ENCODE peak calls at places on chromosomes 5 and 9, in eight cellular contexts. One of them, this sample, is unnamed.

GRCh38 chr9:98908897-98909634 is 34.6 kb upstream of the COL15A1 start:
- DNase-seq in Panc1: no peak
- DNase-seq in Calu3: no peak
- DNase-seq in NCI-H345: no peak
- DNase-seq in activated CD4-positive, alpha-beta memory T cell treated with anti-CD3 and anti-CD28 coated beads, Interleukin-2, amount 10 ng/mL, durations not matched to agents 7 days and 5 days: no peak
- DNase-seq in OCI-LY7: no peak
- DNase-seq in omental fat pad: no peak
- DNase-seq in B cell: no peak
- DNase-seq in this sample: no peak

GRCh38 chr5:133260715-133261114 is 208.9 kb downstream of the HSPA4 start:
- DNase-seq in OCI-LY7: no peak
- DNase-seq in NCI-H345: no peak
- DNase-seq in Panc1: no peak
- DNase-seq in activated CD4-positive, alpha-beta memory T cell treated with anti-CD3 and anti-CD28 coated beads, Interleukin-2, amount 10 ng/mL, durations not matched to agents 7 days and 5 days: no peak
- DNase-seq in B cell: no peak
- DNase-seq in Calu3: no peak
- DNase-seq in omental fat pad: no peak
- DNase-seq in this sample: no peak

GRCh38 chr5:30808996-30809395 is 384.5 kb upstream of the CDH6 start:
- DNase-seq in OCI-LY7: no peak
- DNase-seq in Panc1: no peak
- DNase-seq in NCI-H345: no peak
- DNase-seq in Calu3: no peak
- DNase-seq in B cell: no peak
- DNase-seq in omental fat pad: no peak
- DNase-seq in activated CD4-positive, alpha-beta memory T cell treated with anti-CD3 and anti-CD28 coated beads, Interleukin-2, amount 10 ng/mL, durations not matched to agents 7 days and 5 days: no peak
- DNase-seq in this sample: no peak

GRCh38 chr9:77514886-77515711 is 133.0 kb downstream of the GNA14 start:
- DNase-seq in Calu3: no peak
- DNase-seq in B cell: no peak
- DNase-seq in omental fat pad: no peak
- DNase-seq in OCI-LY7: no peak
- DNase-seq in activated CD4-positive, alpha-beta memory T cell treated with anti-CD3 and anti-CD28 coated beads, Interleukin-2, amount 10 ng/mL, durations not matched to agents 7 days and 5 days: no peak
- DNase-seq in NCI-H345: no peak
- DNase-seq in Panc1: no peak
- DNase-seq in this sample: peak; percentile 61

GRCh38 chr5:83085106-83085505 is 7.8 kb downstream of the XRCC4 start:
- DNase-seq in omental fat pad: no peak
- DNase-seq in B cell: no peak
- DNase-seq in Calu3: no peak
- DNase-seq in Panc1: no peak
- DNase-seq in OCI-LY7: no peak
- DNase-seq in activated CD4-positive, alpha-beta memory T cell treated with anti-CD3 and anti-CD28 coated beads, Interleukin-2, amount 10 ng/mL, durations not matched to agents 7 days and 5 days: no peak
- DNase-seq in NCI-H345: no peak
- DNase-seq in this sample: no peak

GRCh38 chr9:127680226-127680625 is 26.6 kb upstream of the CFAP157 start:
- DNase-seq in activated CD4-positive, alpha-beta memory T cell treated with anti-CD3 and anti-CD28 coated beads, Interleukin-2, amount 10 ng/mL, durations not matched to agents 7 days and 5 days: no peak
- DNase-seq in Panc1: no peak
- DNase-seq in B cell: no peak
- DNase-seq in OCI-LY7: no peak
- DNase-seq in NCI-H345: no peak
- DNase-seq in omental fat pad: no peak
- DNase-seq in Calu3: no peak
- DNase-seq in this sample: no peak

GRCh38 chr9:31573561-31573960 is 810.9 kb upstream of the ACO1 start:
- DNase-seq in B cell: no peak
- DNase-seq in Calu3: no peak
- DNase-seq in omental fat pad: no peak
- DNase-seq in NCI-H345: no peak
- DNase-seq in OCI-LY7: no peak
- DNase-seq in activated CD4-positive, alpha-beta memory T cell treated with anti-CD3 and anti-CD28 coated beads, Interleukin-2, amount 10 ng/mL, durations not matched to agents 7 days and 5 days: no peak
- DNase-seq in Panc1: no peak
- DNase-seq in this sample: no peak

GRCh38 chr9:38380230-38380871 is 12.2 kb upstream of the ALDH1B1 start:
- DNase-seq in NCI-H345: no peak
- DNase-seq in Calu3: no peak
- DNase-seq in activated CD4-positive, alpha-beta memory T cell treated with anti-CD3 and anti-CD28 coated beads, Interleukin-2, amount 10 ng/mL, durations not matched to agents 7 days and 5 days: no peak
- DNase-seq in omental fat pad: no peak
- DNase-seq in OCI-LY7: no peak
- DNase-seq in Panc1: no peak
- DNase-seq in B cell: no peak
- DNase-seq in this sample: no peak

GRCh38 chr5:119269061-119269579 is 86.7 kb upstream of the TNFAIP8 start:
- DNase-seq in NCI-H345: peak; percentile 33
- DNase-seq in OCI-LY7: peak; percentile 84
- DNase-seq in B cell: peak; percentile 59
- DNase-seq in Calu3: peak; percentile 51
- DNase-seq in activated CD4-positive, alpha-beta memory T cell treated with anti-CD3 and anti-CD28 coated beads, Interleukin-2, amount 10 ng/mL, durations not matched to agents 7 days and 5 days: peak; percentile 50
- DNase-seq in Panc1: peak; percentile 10
- DNase-seq in omental fat pad: no peak
- DNase-seq in this sample: no peak

GRCh38 chr5:112415552-112415951 is 3.5 kb downstream of the EPB41L4A start:
- DNase-seq in OCI-LY7: no peak
- DNase-seq in activated CD4-positive, alpha-beta memory T cell treated with anti-CD3 and anti-CD28 coated beads, Interleukin-2, amount 10 ng/mL, durations not matched to agents 7 days and 5 days: no peak
- DNase-seq in B cell: no peak
- DNase-seq in omental fat pad: no peak
- DNase-seq in Panc1: no peak
- DNase-seq in NCI-H345: no peak
- DNase-seq in Calu3: no peak
- DNase-seq in this sample: no peak

GRCh38 chr5:72661405-72661804 is 154.2 kb upstream of the ZNF366 start:
- DNase-seq in NCI-H345: no peak
- DNase-seq in B cell: no peak
- DNase-seq in omental fat pad: no peak
- DNase-seq in OCI-LY7: no peak
- DNase-seq in Panc1: no peak
- DNase-seq in Calu3: peak; percentile 6
- DNase-seq in activated CD4-positive, alpha-beta memory T cell treated with anti-CD3 and anti-CD28 coated beads, Interleukin-2, amount 10 ng/mL, durations not matched to agents 7 days and 5 days: no peak
- DNase-seq in this sample: peak; percentile 60

GRCh38 chr5:57550132-57550531 is 67.5 kb upstream of the ACTBL2 start:
- DNase-seq in NCI-H345: peak; percentile 61
- DNase-seq in omental fat pad: no peak
- DNase-seq in B cell: no peak
- DNase-seq in Panc1: no peak
- DNase-seq in OCI-LY7: no peak
- DNase-seq in Calu3: no peak
- DNase-seq in activated CD4-positive, alpha-beta memory T cell treated with anti-CD3 and anti-CD28 coated beads, Interleukin-2, amount 10 ng/mL, durations not matched to agents 7 days and 5 days: no peak
- DNase-seq in this sample: no peak

GRCh38 chr5:168916852-168917251 is 337.7 kb upstream of the PANK3 start:
- DNase-seq in activated CD4-positive, alpha-beta memory T cell treated with anti-CD3 and anti-CD28 coated beads, Interleukin-2, amount 10 ng/mL, durations not matched to agents 7 days and 5 days: no peak
- DNase-seq in Calu3: no peak
- DNase-seq in B cell: no peak
- DNase-seq in OCI-LY7: no peak
- DNase-seq in NCI-H345: no peak
- DNase-seq in Panc1: no peak
- DNase-seq in omental fat pad: no peak
- DNase-seq in this sample: no peak

GRCh38 chr5:1400211-1400855 is 44.9 kb downstream of the SLC6A3 start:
- DNase-seq in B cell: no peak
- DNase-seq in Calu3: no peak
- DNase-seq in NCI-H345: peak; percentile 70
- DNase-seq in activated CD4-positive, alpha-beta memory T cell treated with anti-CD3 and anti-CD28 coated beads, Interleukin-2, amount 10 ng/mL, durations not matched to agents 7 days and 5 days: no peak
- DNase-seq in OCI-LY7: no peak
- DNase-seq in Panc1: no peak
- DNase-seq in omental fat pad: no peak
- DNase-seq in this sample: no peak

GRCh38 chr9:130183133-130183762 is 11.0 kb downstream of the NCS1 start:
- DNase-seq in omental fat pad: no peak
- DNase-seq in Panc1: no peak
- DNase-seq in OCI-LY7: no peak
- DNase-seq in activated CD4-positive, alpha-beta memory T cell treated with anti-CD3 and anti-CD28 coated beads, Interleukin-2, amount 10 ng/mL, durations not matched to agents 7 days and 5 days: no peak
- DNase-seq in B cell: no peak
- DNase-seq in NCI-H345: no peak
- DNase-seq in Calu3: peak; percentile 31
- DNase-seq in this sample: peak; percentile 85

GRCh38 chr9:2385746-2386145 is 235.8 kb upstream of the VLDLR start:
- DNase-seq in activated CD4-positive, alpha-beta memory T cell treated with anti-CD3 and anti-CD28 coated beads, Interleukin-2, amount 10 ng/mL, durations not matched to agents 7 days and 5 days: no peak
- DNase-seq in Calu3: no peak
- DNase-seq in B cell: no peak
- DNase-seq in OCI-LY7: no peak
- DNase-seq in NCI-H345: no peak
- DNase-seq in omental fat pad: no peak
- DNase-seq in Panc1: no peak
- DNase-seq in this sample: no peak

GRCh38 chr5:132377738-132378137 is 8.2 kb downstream of the SLC22A5 start:
- DNase-seq in activated CD4-positive, alpha-beta memory T cell treated with anti-CD3 and anti-CD28 coated beads, Interleukin-2, amount 10 ng/mL, durations not matched to agents 7 days and 5 days: no peak
- DNase-seq in omental fat pad: no peak
- DNase-seq in Panc1: no peak
- DNase-seq in Calu3: no peak
- DNase-seq in OCI-LY7: no peak
- DNase-seq in NCI-H345: no peak
- DNase-seq in B cell: no peak
- DNase-seq in this sample: no peak

GRCh38 chr5:54692631-54693030 is 175.1 kb downstream of the SNX18 start:
- DNase-seq in OCI-LY7: no peak
- DNase-seq in omental fat pad: no peak
- DNase-seq in Panc1: no peak
- DNase-seq in activated CD4-positive, alpha-beta memory T cell treated with anti-CD3 and anti-CD28 coated beads, Interleukin-2, amount 10 ng/mL, durations not matched to agents 7 days and 5 days: no peak
- DNase-seq in Calu3: no peak
- DNase-seq in NCI-H345: no peak
- DNase-seq in B cell: no peak
- DNase-seq in this sample: no peak

GRCh38 chr5:132262882-132263547 is 5.5 kb downstream of the PDLIM4 start:
- DNase-seq in activated CD4-positive, alpha-beta memory T cell treated with anti-CD3 and anti-CD28 coated beads, Interleukin-2, amount 10 ng/mL, durations not matched to agents 7 days and 5 days: no peak
- DNase-seq in omental fat pad: no peak
- DNase-seq in OCI-LY7: no peak
- DNase-seq in Calu3: no peak
- DNase-seq in Panc1: no peak
- DNase-seq in NCI-H345: no peak
- DNase-seq in B cell: peak; percentile 21
- DNase-seq in this sample: no peak

GRCh38 chr5:60470881-60471280 is 229.1 kb downstream of the DEPDC1B start:
- DNase-seq in omental fat pad: no peak
- DNase-seq in activated CD4-positive, alpha-beta memory T cell treated with anti-CD3 and anti-CD28 coated beads, Interleukin-2, amount 10 ng/mL, durations not matched to agents 7 days and 5 days: no peak
- DNase-seq in NCI-H345: no peak
- DNase-seq in Calu3: no peak
- DNase-seq in B cell: no peak
- DNase-seq in OCI-LY7: no peak
- DNase-seq in Panc1: no peak
- DNase-seq in this sample: no peak

GRCh38 chr9:88258587-88258986 is 120.3 kb upstream of the SPATA31C2 start:
- DNase-seq in OCI-LY7: no peak
- DNase-seq in omental fat pad: no peak
- DNase-seq in Calu3: peak; percentile 36
- DNase-seq in NCI-H345: no peak
- DNase-seq in B cell: no peak
- DNase-seq in activated CD4-positive, alpha-beta memory T cell treated with anti-CD3 and anti-CD28 coated beads, Interleukin-2, amount 10 ng/mL, durations not matched to agents 7 days and 5 days: no peak
- DNase-seq in Panc1: no peak
- DNase-seq in this sample: no peak

This sample was measured in SJSA1.